ENCODE peak calls at places on chromosomes 2 and 18, in seven cellular contexts. H is lower lobe of right lung; A is Right ventricle myocardium superior; Z is Right ventricle myocardium inferior; C is foreskin keratinocyte; T is esophagus mucosa; J is CD4-positive, CD25-positive, alpha-beta regulatory T cell. R is an unnamed sample.
A peak's percentile ranks its signal among the peaks of the same experiment; 100 is the strongest.

GRCh38 chr2:44912660-44913059 is 28.8 kb upstream of the SIX3 start:
- ATAC-seq in C (no peak), T (no peak), H (no peak), A (peak; percentile 43), J (no peak), Z (peak; percentile 44), R (peak; percentile 92)

GRCh38 chr2:226087505-226088365 is 688.2 kb downstream of the NYAP2 start:
- ATAC-seq in A (no peak), J (no peak), T (peak; percentile 25), H (no peak), C (peak; percentile 34), Z (no peak), R (no peak)

GRCh38 chr2:160575363-160575762 is 81.8 kb upstream of the RBMS1 start:
- ATAC-seq in H (no peak), J (no peak), T (no peak), Z (no peak), C (no peak), A (no peak), R (no peak)

GRCh38 chr2:240965296-240965904 is 33.0 kb upstream of the SNED1 start:
- ATAC-seq in T (no peak), Z (no peak), J (no peak), C (no peak), H (peak; percentile 9), A (no peak), R (no peak)

GRCh38 chr2:103132536-103133217 is 370.8 kb downstream of the TMEM182 start:
- ATAC-seq in A (no peak), H (no peak), Z (no peak), J (no peak), C (no peak), T (no peak), R (no peak)

GRCh38 chr18:29147944-29148343 is 971.0 kb upstream of the CDH2 start:
- ATAC-seq in Z (peak; percentile 34), J (no peak), A (no peak), T (peak; percentile 87), H (peak; percentile 64), C (peak; percentile 100), R (no peak)

GRCh38 chr18:13235981-13236380 is 17.4 kb downstream of the LDLRAD4 start:
- ATAC-seq in Z (peak; percentile 90), H (peak; percentile 61), C (no peak), A (peak; percentile 89), J (no peak), T (no peak), R (peak; percentile 90)

GRCh38 chr2:122136071-122136470 is 380.6 kb downstream of the TSN start:
- ATAC-seq in A (peak; percentile 31), Z (no peak), C (no peak), H (peak; percentile 68), T (no peak), J (no peak), R (no peak)

GRCh38 chr2:20196053-20196880 is 28.7 kb downstream of the SDC1 start:
- ATAC-seq in T (peak; percentile 65), J (no peak), H (peak; percentile 71), C (no peak), Z (no peak), A (peak; percentile 40), R (no peak)